ENCODE peak calls at places on chromosomes 3 and 15, in ten cellular contexts. I is suprapubic skin, K is A549, Q is endothelial cell of umbilical vein, C is transverse colon, H is tibial nerve, S is stomach, P is heart left ventricle, U is body of pancreas, Y is sigmoid colon. G is an unnamed sample.

GRCh38 chr3:135513106-135514063 is 452.1 kb upstream of the PPP2R3A start:
- DNase-seq in I (no peak), S (no peak), U (no peak), C (no peak), H (no peak), Q (no peak), K (peak), P (no peak), Y (no peak), G (no peak)

GRCh38 chr15:80490431-80490990 is 86.3 kb downstream of the ARNT2 start:
- DNase-seq in S (no peak), U (no peak), K (no peak), Y (no peak), P (no peak), Q (no peak), H (no peak), I (no peak), C (no peak), G (no peak)

GRCh38 chr3:185153170-185153733 is 392 bp upstream of the C3orf70 start:
- DNase-seq in I (no peak), C (peak), U (no peak), K (no peak), Q (peak), Y (no peak), H (no peak), P (peak), S (no peak), G (no peak)

GRCh38 chr3:126208618-126209256 is 28.4 kb upstream of the ALDH1L1 start:
- DNase-seq in C (peak), I (peak), S (peak), Y (peak), U (peak), K (peak), H (peak), P (peak), Q (peak), G (no peak)

GRCh38 chr15:40008061-40008460 is 30.9 kb downstream of the SRP14 start:
- DNase-seq in U (no peak), H (no peak), Y (no peak), C (no peak), S (no peak), I (no peak), Q (no peak), K (no peak), P (no peak), G (no peak)

GRCh38 chr3:61571516-61572336 is 10.4 kb downstream of the PTPRG start:
- DNase-seq in U (no peak), P (peak), H (no peak), I (no peak), S (no peak), K (no peak), Y (no peak), Q (peak), C (no peak), G (no peak)

GRCh38 chr3:185824467-185825378 is at the start of gene IGF2BP2:
- DNase-seq in U (peak), Q (peak), C (peak), I (peak), H (peak), K (peak), S (peak), P (peak), Y (peak), G (peak)

GRCh38 chr15:70589221-70589620 is 174.1 kb downstream of the UACA start:
- DNase-seq in I (no peak), H (no peak), P (no peak), Y (no peak), K (no peak), U (no peak), S (no peak), C (no peak), Q (no peak), G (no peak)

GRCh38 chr3:15318661-15319060 is 13.7 kb downstream of the SH3BP5 start:
- DNase-seq in I (peak), P (no peak), K (no peak), Y (peak), Q (no peak), S (no peak), C (no peak), H (no peak), U (no peak), G (no peak)

GRCh38 chr3:15323063-15323462 is 9.3 kb downstream of the SH3BP5 start:
- DNase-seq in U (no peak), K (no peak), C (no peak), I (no peak), S (no peak), Y (peak), Q (no peak), H (no peak), P (no peak), G (no peak)

GRCh38 chr3:15317164-15317477 is 15.3 kb downstream of the SH3BP5 start:
- DNase-seq in H (no peak), Q (no peak), Y (peak), C (no peak), I (no peak), S (no peak), U (no peak), K (no peak), P (peak), G (no peak)

GRCh38 chr3:15319127-15319526 is 13.3 kb downstream of the SH3BP5 start:
- DNase-seq in P (no peak), K (no peak), U (no peak), Y (no peak), C (no peak), S (no peak), Q (no peak), H (no peak), I (no peak), G (no peak)

GRCh38 chr3:15319575-15319974 is 12.8 kb downstream of the SH3BP5 start:
- DNase-seq in U (no peak), S (no peak), Q (no peak), P (peak), Y (peak), H (peak), I (no peak), C (no peak), K (no peak), G (no peak)
- H3K27ac ChIP-seq in U (peak), S (no peak), Q (no peak), P (peak), Y (peak), H (peak), I (peak), C (peak), K (peak), G (peak)

GRCh38 chr3:42094128-42094527 is 3.0 kb downstream of the TRAK1 start:
- DNase-seq in K (no peak), S (no peak), I (peak), H (no peak), P (no peak), Y (no peak), Q (no peak), U (no peak), C (no peak), G (peak)

GRCh38 chr3:42094992-42095391 is 3.8 kb downstream of the TRAK1 start:
- DNase-seq in P (no peak), H (no peak), Q (no peak), S (no peak), I (peak), Y (no peak), C (no peak), U (peak), K (no peak), G (no peak)

GRCh38 chr3:42088803-42089520 is 2.2 kb upstream of the TRAK1 start:
- DNase-seq in Q (no peak), U (no peak), H (no peak), S (no peak), I (peak), K (no peak), P (no peak), C (no peak), Y (no peak), G (no peak)

GRCh38 chr3:42092006-42092405 is 849 bp downstream of the TRAK1 start:
- DNase-seq in S (no peak), P (no peak), Y (no peak), I (peak), C (no peak), K (no peak), Q (no peak), H (no peak), U (no peak), G (peak)

GRCh38 chr3:42090973-42091731 is at the start of gene TRAK1:
- DNase-seq in Y (peak), S (no peak), Q (no peak), I (peak), C (no peak), P (peak), U (no peak), K (no peak), H (no peak), G (peak)
- TF ChIP-seq POLR2A in Y (no peak), S (no peak), Q (no peak), I (no peak), C (no peak), P (no peak), U (no peak), K (no peak), H (no peak), G (no peak)

DNA sequence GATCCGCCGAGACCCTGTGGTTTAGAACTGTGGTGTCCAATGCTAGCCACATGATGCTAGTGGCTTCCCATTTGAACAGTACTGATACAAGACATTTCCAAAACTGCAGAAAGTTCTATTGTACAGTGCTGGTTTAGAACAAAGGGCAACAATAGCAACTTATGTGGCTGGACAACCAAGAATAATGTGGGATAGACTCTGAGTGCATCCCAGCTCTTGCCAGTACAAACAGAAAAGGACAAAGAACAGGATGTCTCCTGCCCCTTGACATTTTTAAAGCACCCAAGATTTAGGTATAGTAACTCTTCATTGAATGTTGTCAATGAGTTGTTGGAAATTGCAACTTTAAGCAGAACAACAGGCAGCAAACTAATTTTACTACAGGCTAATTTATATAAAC is 107.3 kb downstream of the ZNF385D start:
- DNase-seq in Y (no peak), P (no peak), Q (no peak), S (no peak), H (no peak), K (no peak), I (no peak), C (no peak), U (no peak), G (no peak)
- H3K27ac ChIP-seq in Y (no peak), P (no peak), Q (no peak), S (no peak), H (no peak), K (no peak), I (no peak), C (no peak), U (no peak), G (no peak)

GRCh38 chr15:98651581-98652220 is 3.4 kb downstream of the IGF1R start:
- DNase-seq in C (no peak), K (peak), Q (peak), Y (no peak), P (no peak), I (no peak), S (no peak), U (no peak), H (no peak), G (no peak)

GRCh38 chr15:98648654-98649537 is 557 bp downstream of the IGF1R start:
- DNase-seq in C (peak), U (peak), K (peak), Y (peak), I (no peak), Q (peak), H (peak), S (peak), P (peak), G (peak)

GRCh38 chr15:98649621-98649995 is 1.3 kb downstream of the IGF1R start:
- DNase-seq in C (peak), S (peak), H (no peak), P (peak), Y (peak), Q (peak), U (peak), I (no peak), K (no peak), G (no peak)

GRCh38 chr15:98650871-98651481 is 2.6 kb downstream of the IGF1R start:
- DNase-seq in Q (peak), K (peak), S (peak), U (peak), H (no peak), P (no peak), Y (no peak), I (no peak), C (peak), G (no peak)

DNA sequence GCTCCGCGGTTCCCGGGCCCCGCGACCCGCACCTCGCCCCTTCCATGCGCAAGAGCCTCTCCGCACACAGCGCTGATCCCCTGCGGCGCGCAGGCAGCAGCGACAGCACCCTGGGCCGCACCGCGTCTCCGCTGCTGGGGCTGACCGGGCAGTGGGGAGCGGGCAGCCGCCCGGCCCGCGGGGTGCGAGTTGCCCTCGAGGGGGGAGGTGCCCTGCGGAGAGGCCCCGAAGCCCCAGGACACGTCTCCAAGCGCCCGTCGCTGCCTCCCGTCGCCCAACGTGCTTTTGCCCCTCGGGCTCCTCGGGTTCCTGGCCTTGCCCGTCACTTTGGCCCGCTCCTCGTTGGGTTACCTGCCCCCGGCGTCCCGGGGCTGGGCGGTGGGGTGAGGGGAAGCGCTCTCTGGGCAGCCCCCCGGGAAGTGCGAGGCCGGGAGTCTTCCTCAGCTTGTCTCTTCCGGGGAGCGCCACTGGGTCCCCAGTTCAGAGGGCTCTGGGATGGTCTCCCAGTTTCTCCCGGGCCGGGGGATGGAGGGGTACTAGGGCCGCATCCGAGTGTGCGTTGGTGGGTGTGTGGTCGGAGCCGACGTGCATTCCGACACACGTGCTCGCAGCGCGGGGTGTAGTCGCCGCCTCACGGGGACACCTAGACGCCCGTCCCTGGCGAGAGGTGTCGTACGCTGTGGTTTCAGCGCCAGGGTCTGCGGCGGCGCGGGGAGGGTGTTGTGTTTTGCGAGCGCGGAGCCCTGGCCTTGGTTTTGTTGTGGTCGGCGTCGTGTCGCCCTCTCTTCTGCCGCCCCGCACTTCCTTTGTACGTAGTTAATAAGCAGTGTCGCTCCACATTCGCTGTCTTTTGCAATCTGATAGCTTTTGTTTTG is 1.9 kb downstream of the IGF1R start:
- DNase-seq in H (no peak), I (no peak), Y (no peak), Q (peak), C (peak), U (peak), K (peak), S (peak), P (peak), G (peak)
- TF ChIP-seq POLR2A in H (no peak), I (no peak), Y (no peak), Q (peak), C (peak), U (peak), K (no peak), S (no peak), P (peak), G (peak)

G was measured in spleen.